ENCODE peak calls at places on chromosomes 4 and X, in six cellular contexts. J is A549, T is HCT116, O is GM12878, Y is K562, S is HepG2. A is an unnamed sample.

GRCh38 chr4:166280642-166281041 is 407.6 kb downstream of the TLL1 start:
- DNase-seq in T (no peak), J (no peak), O (no peak), S (no peak), Y (no peak), A (no peak)

GRCh38 chr4:127555106-127555505 is 77.7 kb upstream of the INTU start:
- DNase-seq in Y (no peak), O (no peak), J (no peak), T (no peak), S (no peak), A (no peak)

GRCh38 chrX:136157187-136157586 is 9.9 kb downstream of the FHL1 start:
- DNase-seq in S (no peak), Y (no peak), T (no peak), J (no peak), O (no peak), A (peak; percentile 8)

GRCh38 chr4:74873545-74874295 is 59.2 kb upstream of the PARM1 start:
- DNase-seq in T (no peak), Y (no peak), S (no peak), J (no peak), O (peak; percentile 58), A (no peak)

GRCh38 chr4:152618971-152619370 is 60.8 kb downstream of the TMEM154 start:
- DNase-seq in S (no peak), Y (no peak), J (no peak), O (no peak), T (no peak), A (no peak)

GRCh38 chrX:1599791-1600405 is 8.5 kb downstream of the AKAP17A start:
- DNase-seq in O (no peak), S (no peak), T (no peak), J (no peak), Y (no peak), A (no peak)

GRCh38 chr4:76640252-76640925 is 205.4 kb downstream of the SHROOM3 start:
- DNase-seq in T (no peak), O (no peak), Y (no peak), J (no peak), S (no peak), A (no peak)

GRCh38 chr4:122744229-122744628 is 11.7 kb downstream of the BBS12 start:
- DNase-seq in S (peak; percentile 51), J (peak; percentile 57), O (no peak), T (no peak), Y (no peak), A (peak; percentile 85)

GRCh38 chr4:155787113-155787710 is 28.4 kb downstream of the GUCY1B1 start:
- DNase-seq in S (peak; percentile 28), J (peak; percentile 49), O (peak; percentile 19), T (peak; percentile 44), Y (no peak), A (peak; percentile 57)

GRCh38 chr4:13546374-13546854 is 2.1 kb upstream of the NKX3-2 start:
- DNase-seq in T (no peak), J (no peak), S (no peak), Y (no peak), O (no peak), A (no peak)

GRCh38 chr4:1347410-1347864 is 429 bp downstream of the UVSSA start:
- DNase-seq in J (peak; percentile 49), T (no peak), O (no peak), Y (peak; percentile 76), S (peak; percentile 50), A (peak; percentile 87)

GRCh38 chrX:107205770-107206696 is at the start of the genes DNAAF6 and NUP62CL:
- DNase-seq in O (peak; percentile 28), Y (peak; percentile 95), T (peak; percentile 80), S (peak; percentile 81), J (peak; percentile 89), A (no peak)

GRCh38 chr4:100206850-100207249 is 16.6 kb upstream of the DDIT4L start:
- DNase-seq in T (no peak), Y (no peak), O (no peak), J (no peak), S (no peak), A (no peak)

GRCh38 chr4:73450398-73451004 is 14.5 kb downstream of the AFP start:
- DNase-seq in J (peak; percentile 73), S (no peak), Y (peak; percentile 29), T (no peak), O (no peak), A (no peak)

GRCh38 chr4:82217986-82218715 is 155.6 kb downstream of the HNRNPD start:
- DNase-seq in J (peak; percentile 2), O (no peak), T (peak; percentile 10), Y (no peak), S (no peak), A (no peak)

GRCh38 chrX:132833373-132833772 is 125.1 kb downstream of the HS6ST2 start:
- DNase-seq in O (no peak), Y (no peak), S (no peak), J (no peak), T (no peak), A (no peak)

GRCh38 chrX:81301877-81302276 is 100.0 kb downstream of the SH3BGRL start:
- DNase-seq in Y (no peak), J (no peak), S (no peak), T (no peak), O (no peak), A (no peak)

GRCh38 chrX:9341305-9342201 is 123.3 kb upstream of the TBL1X start:
- DNase-seq in Y (peak; percentile 60), T (no peak), O (peak; percentile 53), S (no peak), J (peak; percentile 69), A (peak; percentile 86)

GRCh38 chrX:386768-387575 is at the start of gene PPP2R3B:
- DNase-seq in Y (peak; percentile 99), J (peak; percentile 99), S (peak; percentile 93), O (peak; percentile 95), T (peak; percentile 91), A (peak; percentile 93)

GRCh38 chr4:168886361-168886760 is 123.7 kb downstream of the CBR4 start:
- DNase-seq in Y (no peak), O (no peak), S (no peak), J (peak; percentile 25), T (peak; percentile 21), A (no peak)

GRCh38 chr4:172662113-172662512 is 506.5 kb upstream of the GALNT7 start:
- DNase-seq in J (no peak), O (no peak), T (no peak), S (no peak), Y (no peak), A (no peak)

GRCh38 chr4:38728651-38729141 is 54.1 kb downstream of the TLR10 start:
- DNase-seq in S (peak; percentile 35), T (peak; percentile 77), O (no peak), Y (no peak), J (peak; percentile 80), A (peak; percentile 17)

GRCh38 chr4:123102897-123103489 is 180.6 kb upstream of the NUDT6 start:
- DNase-seq in O (no peak), T (peak; percentile 19), Y (peak; percentile 44), S (peak; percentile 49), J (peak; percentile 45), A (peak; percentile 57)

GRCh38 chr4:110849461-110849860 is 226.6 kb upstream of the PITX2 start:
- DNase-seq in J (no peak), S (no peak), O (no peak), Y (no peak), T (no peak), A (no peak)

GRCh38 chr4:95188701-95189401 is 359.9 kb downstream of the UNC5C start:
- DNase-seq in O (no peak), Y (no peak), J (no peak), T (no peak), S (no peak), A (no peak)

DNA sequence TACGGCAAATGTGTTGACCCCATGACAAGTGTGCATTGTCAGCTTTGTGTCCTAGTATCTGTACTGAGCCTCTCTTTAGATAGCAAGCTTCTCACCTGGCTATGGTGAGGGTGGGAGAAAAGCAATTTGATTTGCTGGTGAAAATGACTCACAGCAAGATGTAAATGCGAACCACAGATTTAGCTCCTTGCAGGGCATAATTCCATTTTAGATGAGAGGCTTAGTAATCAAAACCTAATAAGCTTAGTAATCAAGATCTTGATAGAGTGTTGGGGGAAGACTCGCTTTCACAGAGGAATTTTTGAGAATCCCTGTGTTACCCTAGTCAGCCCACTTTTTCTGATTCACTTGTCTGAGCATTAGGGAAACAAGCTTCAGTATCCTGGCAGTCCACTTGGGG is 7.7 kb upstream of the OCIAD2 start:
- DNase-seq in J (no peak), Y (no peak), O (no peak), S (no peak), T (no peak), A (no peak)
- TF ChIP-seq MAX in J (no peak), Y (no peak), O (no peak), S (no peak), T (no peak), A (no peak)

GRCh38 chrX:41530082-41530481 is 82.9 kb downstream of the NYX start:
- DNase-seq in J (no peak), T (no peak), Y (no peak), S (no peak), O (no peak), A (no peak)
- TF ChIP-seq POLR2A in J (no peak), T (no peak), Y (no peak), S (no peak), O (no peak), A (no peak)

GRCh38 chrX:30190426-30190825 is 24.9 kb upstream of the MAGEB2 start:
- DNase-seq in S (no peak), T (no peak), O (no peak), J (no peak), Y (no peak), A (no peak)

GRCh38 chrX:30196322-30196721 is 19.0 kb upstream of the MAGEB2 start:
- DNase-seq in Y (peak; percentile 38), O (no peak), T (peak; percentile 7), J (peak; percentile 11), S (no peak), A (peak; percentile 5)
- TF ChIP-seq CTCF in Y (no peak), O (peak; percentile 30), T (no peak), J (peak; percentile 31), S (peak; percentile 30), A (no peak)

GRCh38 chrX:112108145-112108544 is 25.6 kb upstream of the TRPC5 start:
- DNase-seq in O (no peak), Y (no peak), J (no peak), T (no peak), S (no peak), A (no peak)

DNA sequence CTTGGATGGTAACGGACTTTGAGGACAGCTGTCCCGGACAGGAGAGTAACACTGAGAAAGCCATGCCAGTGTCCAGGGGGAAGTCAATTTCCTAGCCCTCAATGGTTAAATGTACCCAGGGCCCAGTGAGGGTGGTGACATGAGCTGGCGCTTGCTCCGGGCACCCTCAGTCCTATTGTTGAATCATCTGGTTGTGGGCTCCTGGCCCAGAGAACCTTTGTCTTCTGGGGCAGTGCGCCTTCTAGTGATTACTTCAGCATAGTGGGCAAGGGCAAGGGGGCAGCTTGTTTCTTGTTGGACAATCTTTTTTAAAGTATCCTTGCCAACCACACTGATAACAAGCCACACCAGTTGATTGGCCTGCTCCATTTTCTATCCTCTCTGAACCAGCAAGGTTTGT is 30.9 kb upstream of the TRPC5 start:
- DNase-seq in O (no peak), T (no peak), S (no peak), Y (no peak), J (no peak), A (no peak)
- TF ChIP-seq MAX in O (no peak), T (no peak), S (no peak), Y (no peak), J (no peak), A (no peak)

GRCh38 chr4:112517067-112517588 is 1.1 kb upstream of the NEUROG2 start:
- DNase-seq in J (no peak), S (no peak), O (peak; percentile 65), T (no peak), Y (peak; percentile 18), A (peak; percentile 56)
- TF ChIP-seq POLR2A in J (no peak), S (no peak), O (no peak), T (no peak), Y (no peak), A (no peak)